ENCODE peak calls at places on chromosomes 4 and X, in five cellular contexts. X, G, D, I and J are unnamed samples.
A peak's percentile ranks its signal among the peaks of the same experiment; 100 is the strongest.

GRCh38 chr4:120830204-120830603 is 92.3 kb downstream of the PRDM5 start:
- DNase-seq in X (no peak), G (no peak), I (no peak), D (no peak), J (peak; percentile 61)

GRCh38 chr4:176339936-176340761 is 20.4 kb downstream of the SPCS3 start:
- DNase-seq in D (no peak), X (peak; percentile 34), I (no peak), G (no peak), J (no peak)

GRCh38 chr4:66691101-66691500 is 854.2 kb downstream of the CENPC start:
- DNase-seq in X (no peak), G (no peak), I (no peak), D (no peak), J (no peak)

GRCh38 chr4:120524237-120524636 is 398.3 kb downstream of the PRDM5 start:
- DNase-seq in D (no peak), G (no peak), I (peak; percentile 38), X (no peak), J (no peak)

GRCh38 chrX:12894074-12894691 is 12.2 kb upstream of the TLR8 start:
- DNase-seq in D (no peak), G (no peak), X (peak; percentile 15), I (no peak), J (peak; percentile 43)

GRCh38 chrX:20499763-20500162 is 233.1 kb upstream of the RPS6KA3 start:
- DNase-seq in G (no peak), I (no peak), X (no peak), D (no peak), J (no peak)

GRCh38 chrX:70166601-70167590 is 10.4 kb upstream of the DGAT2L6 start:
- DNase-seq in I (no peak), G (no peak), X (peak; percentile 75), D (no peak), J (peak; percentile 67)

GRCh38 chr4:184911310-184911709 is 85.5 kb upstream of the ACSL1 start:
- DNase-seq in G (peak; percentile 25), X (no peak), I (no peak), D (no peak), J (peak; percentile 32)

GRCh38 chrX:109873983-109874382 is 128.9 kb upstream of the TMEM164 start:
- DNase-seq in G (no peak), X (no peak), D (no peak), I (no peak), J (no peak)

GRCh38 chr4:72971572-72971971 is 97.9 kb downstream of the COX18 start:
- DNase-seq in D (no peak), G (no peak), I (no peak), X (peak; percentile 90), J (peak; percentile 68)

GRCh38 chr4:11471613-11472012 is 42.9 kb upstream of the HS3ST1 start:
- DNase-seq in D (no peak), X (no peak), I (no peak), G (no peak), J (no peak)

GRCh38 chr4:181138116-181138515 is 1105.1 kb upstream of the TENM3 start:
- DNase-seq in X (no peak), G (no peak), I (no peak), D (no peak), J (no peak)

GRCh38 chr4:70667710-70668535 is 1.6 kb upstream of the JCHAIN start:
- DNase-seq in X (peak; percentile 60), D (no peak), G (no peak), I (no peak), J (peak; percentile 47)

GRCh38 chrX:130110379-130111219 is at the start of gene ELF4:
- DNase-seq in I (no peak), D (no peak), G (peak; percentile 26), X (peak; percentile 84), J (peak; percentile 61)

GRCh38 chrX:9995855-9996339 is 28.7 kb downstream of the CLDN34 start:
- DNase-seq in I (peak; percentile 69), G (peak; percentile 46), D (peak; percentile 69), X (peak; percentile 85), J (peak; percentile 80)

GRCh38 chrX:40471965-40472648 is 108.7 kb upstream of the ATP6AP2 start:
- DNase-seq in G (peak; percentile 79), I (peak; percentile 43), D (no peak), X (peak; percentile 47), J (peak; percentile 85)

GRCh38 chr4:156038772-156039171 is 85.1 kb upstream of the CTSO start:
- DNase-seq in G (peak; percentile 67), D (no peak), I (no peak), X (no peak), J (no peak)

GRCh38 chr4:65508169-65508568 is 162.1 kb downstream of the EPHA5 start:
- DNase-seq in X (peak; percentile 40), I (no peak), D (no peak), G (no peak), J (peak; percentile 57)

GRCh38 chr4:158822348-158822747 is 53.5 kb downstream of the FNIP2 start:
- DNase-seq in G (no peak), I (no peak), D (no peak), X (no peak), J (no peak)

GRCh38 chrX:10555846-10556245 is 64.5 kb downstream of the MID1 start:
- DNase-seq in D (no peak), X (no peak), I (no peak), G (no peak), J (no peak)

GRCh38 chr4:20773144-20773997 is 73.1 kb downstream of the PACRGL start:
- DNase-seq in X (peak; percentile 82), I (peak; percentile 77), G (no peak), D (no peak), J (peak; percentile 67)

GRCh38 chr4:5753766-5754528 is 42.9 kb downstream of the EVC start:
- DNase-seq in X (peak; percentile 87), I (no peak), D (no peak), G (no peak), J (peak; percentile 94)

GRCh38 chrX:79065696-79066095 is 78.8 kb upstream of the GPR174 start:
- DNase-seq in D (no peak), G (no peak), X (no peak), I (no peak), J (no peak)

GRCh38 chrX:16171944-16172343 is 4.7 kb downstream of the MAGEB17 start:
- DNase-seq in D (no peak), G (no peak), X (no peak), I (no peak), J (no peak)

GRCh38 chr4:170581969-170582368 is 492.2 kb upstream of the AADAT start:
- DNase-seq in I (no peak), G (no peak), D (no peak), X (no peak), J (no peak)

GRCh38 chrX:13955095-13955647 is 74.5 kb downstream of the GEMIN8 start:
- DNase-seq in D (no peak), G (no peak), X (no peak), I (no peak), J (no peak)

GRCh38 chr4:123244233-123244632 is 152.4 kb upstream of the SPRY1 start:
- DNase-seq in D (no peak), G (no peak), X (no peak), I (no peak), J (peak; percentile 44)

GRCh38 chr4:76997454-76997853 is 47.9 kb downstream of the SEPTIN11 start:
- DNase-seq in X (no peak), I (no peak), G (no peak), D (no peak), J (no peak)

GRCh38 chr4:212438-213174 is 88.3 kb downstream of the ZNF718 start:
- DNase-seq in X (peak; percentile 90), D (no peak), G (no peak), I (peak; percentile 90), J (peak; percentile 92)

GRCh38 chr4:74539043-74539790 is 94.3 kb downstream of the AREG start:
- DNase-seq in I (no peak), X (peak; percentile 52), G (no peak), D (no peak), J (no peak)

GRCh38 chr4:147863111-147863747 is 131.3 kb downstream of the ARHGAP10 start:
- DNase-seq in G (no peak), I (no peak), X (no peak), D (no peak), J (no peak)

GRCh38 chr4:137861682-137862081 is 329.4 kb upstream of the PCDH18 start:
- DNase-seq in X (peak; percentile 63), D (no peak), I (no peak), G (no peak), J (peak; percentile 45)

GRCh38 chr4:156575430-156576073 is 396.0 kb downstream of the PDGFC start:
- DNase-seq in X (peak; percentile 38), G (no peak), I (no peak), D (no peak), J (no peak)

GRCh38 chr4:119478446-119479179 is 150.0 kb downstream of the PDE5A start:
- DNase-seq in G (no peak), X (peak; percentile 16), D (no peak), I (no peak), J (no peak)